ENCODE peak calls at places on chromosomes 2 and 18, in four cellular contexts. T, I, W and D are unnamed samples.
A peak's percentile ranks its signal among the peaks of the same experiment; 100 is the strongest.

GRCh38 chr2:33366473-33366872 is 110.0 kb upstream of the RASGRP3 start:
- DNase-seq in T (no peak), I (no peak), W (no peak), D (no peak)

GRCh38 chr2:190742431-190742830 is 93.5 kb downstream of the NAB1 start:
- DNase-seq in T (no peak), I (no peak), W (no peak), D (no peak)

GRCh38 chr18:42412281-42412680 is 457.2 kb downstream of the PIK3C3 start:
- DNase-seq in T (no peak), I (no peak), W (no peak), D (no peak)

GRCh38 chr2:43023791-43024514 is 202.5 kb downstream of the ZFP36L2 start:
- DNase-seq in T (no peak), I (no peak), W (no peak), D (no peak)

GRCh38 chr18:14089781-14090180 is 42.5 kb downstream of the ZNF519 start:
- DNase-seq in T (no peak), I (no peak), W (no peak), D (no peak)

GRCh38 chr2:222753251-222753824 is 81.9 kb downstream of the MOGAT1 start:
- DNase-seq in T (no peak), I (peak; percentile 15), W (no peak), D (no peak)

GRCh38 chr18:33034941-33035340 is 262.1 kb upstream of the KLHL14 start:
- DNase-seq in T (no peak), I (no peak), W (no peak), D (no peak)

GRCh38 chr2:154161286-154161685 is 289.6 kb downstream of the GALNT13 start:
- DNase-seq in T (no peak), I (no peak), W (no peak), D (no peak)

GRCh38 chr2:226711606-226712296 is 87.9 kb downstream of the IRS1 start:
- DNase-seq in T (no peak), I (no peak), W (no peak), D (no peak)

GRCh38 chr2:109151519-109151918 is 22.5 kb downstream of the SH3RF3 start:
- DNase-seq in T (no peak), I (no peak), W (no peak), D (no peak)

GRCh38 chr2:67854103-67854502 is 208.7 kb downstream of the C1D start:
- DNase-seq in T (no peak), I (no peak), W (no peak), D (no peak)

DNA sequence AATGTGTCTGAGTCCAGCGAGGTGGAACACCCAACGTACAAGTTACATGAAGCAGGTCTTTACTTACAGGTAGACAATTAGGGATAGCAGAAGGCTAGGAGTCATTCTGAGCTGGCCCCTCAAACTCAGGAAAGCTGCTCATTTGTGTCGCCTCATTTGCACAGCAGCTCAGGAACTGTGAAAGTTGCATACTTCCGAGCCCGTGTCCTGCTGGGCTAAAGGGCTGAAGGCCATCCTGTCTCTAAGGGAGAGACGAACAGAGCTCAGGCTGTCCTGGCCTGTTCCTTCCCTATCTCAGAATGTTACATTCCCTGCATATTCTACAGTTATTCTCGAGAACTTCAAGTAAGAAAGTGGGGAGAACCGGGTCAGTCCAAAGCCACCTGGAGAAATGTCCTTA is 99.0 kb downstream of the FAM124B start:
- DNase-seq in T (no peak), I (no peak), W (no peak), D (no peak)
- TF ChIP-seq SP1 in T (no peak), I (no peak), W (no peak), D (no peak)

GRCh38 chr2:205494856-205495255 is 187.4 kb upstream of the NRP2 start:
- DNase-seq in T (no peak), I (no peak), W (no peak), D (no peak)

GRCh38 chr2:205495819-205496218 is 186.5 kb upstream of the NRP2 start:
- DNase-seq in T (no peak), I (no peak), W (no peak), D (no peak)

GRCh38 chr2:205499006-205499405 is 183.3 kb upstream of the NRP2 start:
- DNase-seq in T (no peak), I (no peak), W (no peak), D (no peak)

GRCh38 chr2:205496370-205496769 is 185.9 kb upstream of the NRP2 start:
- DNase-seq in T (no peak), I (no peak), W (no peak), D (no peak)

DNA sequence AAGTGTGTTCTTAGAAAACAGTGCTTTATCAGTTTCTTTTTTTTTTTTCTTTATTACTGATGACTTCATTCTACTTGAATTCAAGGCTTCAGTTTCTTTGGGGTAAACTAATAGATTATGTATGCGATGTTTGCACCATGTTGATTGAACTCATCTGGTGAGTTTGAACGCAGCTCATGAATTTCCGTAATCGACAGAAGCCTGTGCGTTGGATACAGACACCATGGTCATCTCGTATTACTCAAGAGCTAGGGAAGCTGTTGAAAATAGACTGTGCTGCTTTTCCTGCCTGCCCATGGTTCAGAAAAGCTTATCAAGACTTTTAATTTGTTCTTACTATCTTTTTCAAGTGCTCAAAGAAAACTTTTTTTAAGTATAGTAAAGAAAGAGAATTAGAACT is 185.5 kb upstream of the NRP2 start:
- DNase-seq in T (no peak), I (no peak), W (no peak), D (no peak)
- TF ChIP-seq JUN in T (no peak), I (no peak), W (no peak), D (no peak)

GRCh38 chr2:151029406-151030157 is 232.1 kb downstream of the RBM43 start:
- DNase-seq in T (no peak), I (no peak), W (no peak), D (no peak)
- TF ChIP-seq SP1 in T (no peak), I (no peak), W (no peak), D (no peak)

DNA sequence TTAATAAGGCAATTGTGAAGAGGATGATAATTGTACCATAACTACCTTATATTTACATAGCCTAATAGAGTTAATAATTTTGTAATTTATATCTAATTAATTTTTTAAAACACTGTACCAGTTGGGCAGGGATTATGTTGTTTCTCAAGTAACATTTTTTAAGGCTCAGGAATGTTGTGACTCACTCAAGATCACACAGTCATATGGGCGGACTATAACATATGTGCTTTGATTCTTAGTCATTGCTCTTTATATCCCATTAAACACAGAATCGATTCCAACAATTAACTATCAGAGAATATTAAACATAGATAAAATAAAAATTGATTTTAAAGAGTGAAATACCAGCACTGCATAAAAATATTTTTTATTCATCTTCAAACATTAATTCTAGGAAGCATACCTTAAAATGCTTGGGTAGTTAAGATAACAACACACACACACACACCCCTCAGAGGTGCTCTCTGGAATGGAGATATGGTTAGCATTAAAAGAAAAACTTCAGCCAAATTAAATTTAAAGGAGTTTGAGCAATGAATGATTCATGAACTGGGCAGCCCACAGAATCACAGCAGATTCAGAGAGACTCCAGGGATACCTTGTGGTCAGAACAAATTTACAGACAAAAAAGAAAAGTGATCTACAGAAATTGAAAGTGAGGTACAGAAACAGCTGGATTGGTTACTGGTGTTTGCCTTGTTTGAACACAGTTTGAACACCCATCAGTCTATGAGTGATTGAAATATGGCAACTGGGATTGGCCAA is 869.4 kb upstream of the ID2 start:
- DNase-seq in T (no peak), I (no peak), W (no peak), D (no peak)
- TF ChIP-seq JUN in T (no peak), I (no peak), W (no peak), D (no peak)